ENCODE peak calls at places on chromosomes 12 and 14, in four cellular contexts. O is fibroblast of the aortic adventitia; X is NCI-H1694; W is CD8-positive, alpha-beta memory T cell. I is an unnamed sample.

GRCh38 chr14:82602794-82603193 is 1069.1 kb upstream of the SEL1L start:
- DNase-seq in X (no peak), W (no peak), O (no peak), I (no peak)

GRCh38 chr12:31647106-31647505 is 12.4 kb upstream of the ETFBKMT start:
- DNase-seq in O (no peak), X (no peak), W (no peak), I (no peak)

GRCh38 chr14:78029471-78030372 is 140.5 kb upstream of the NRXN3 start:
- DNase-seq in O (peak; percentile 8), X (no peak), W (no peak), I (no peak)

GRCh38 chr12:94545937-94546771 is 86.5 kb upstream of the CEP83 start:
- DNase-seq in W (no peak), X (peak; percentile 24), O (peak; percentile 81), I (no peak)

GRCh38 chr14:53183611-53184010 is 30.5 kb upstream of the DDHD1 start:
- DNase-seq in X (no peak), W (no peak), O (peak; percentile 9), I (no peak)

GRCh38 chr12:119118625-119119024 is 60.1 kb upstream of the HSPB8 start:
- DNase-seq in O (no peak), W (no peak), X (no peak), I (no peak)

GRCh38 chr14:31319701-31320100 is 100.6 kb downstream of the HEATR5A start:
- DNase-seq in W (no peak), X (no peak), O (no peak), I (no peak)

GRCh38 chr12:65525501-65526141 is 247.1 kb downstream of the MSRB3 start:
- DNase-seq in O (peak; percentile 85), X (no peak), W (no peak), I (no peak)

GRCh38 chr14:71698698-71699097 is 233.5 kb upstream of the RGS6 start:
- DNase-seq in W (no peak), O (no peak), X (no peak), I (no peak)

GRCh38 chr12:20367731-20368652 is at the start of gene PDE3A:
- DNase-seq in O (peak; percentile 79), W (no peak), X (no peak), I (peak; percentile 69)

GRCh38 chr14:51648296-51648695 is 3.4 kb upstream of the FRMD6 start:
- DNase-seq in X (no peak), O (no peak), W (no peak), I (no peak)

GRCh38 chr12:117685115-117685926 is 283.5 kb downstream of the KSR2 start:
- DNase-seq in X (no peak), O (no peak), W (no peak), I (no peak)

GRCh38 chr12:57694459-57695019 is 607 bp downstream of the OS9 start:
- DNase-seq in O (no peak), X (peak; percentile 3), W (no peak), I (no peak)

GRCh38 chr12:60539592-60539991 is 943.8 kb downstream of the SLC16A7 start:
- DNase-seq in X (no peak), W (no peak), O (no peak), I (no peak)

GRCh38 chr12:51118706-51119105 is 35.3 kb upstream of the CSRNP2 start:
- DNase-seq in W (no peak), X (no peak), O (peak; percentile 33), I (no peak)

GRCh38 chr12:85076688-85077430 is 40.7 kb downstream of the LRRIQ1 start:
- DNase-seq in O (peak; percentile 95), W (no peak), X (peak; percentile 5), I (no peak)

GRCh38 chr12:123998344-123998941 is 25.4 kb downstream of the ZNF664 start:
- DNase-seq in W (no peak), O (no peak), X (no peak), I (no peak)

GRCh38 chr12:105561981-105562726 is 231.7 kb downstream of the C12orf75 start:
- DNase-seq in O (peak; percentile 86), X (no peak), W (no peak), I (no peak)

GRCh38 chr12:28601659-28602058 is 411.4 kb downstream of the CCDC91 start:
- DNase-seq in X (no peak), O (no peak), W (no peak), I (no peak)

GRCh38 chr14:79248771-79249170 is 962.5 kb downstream of the DIO2 start:
- DNase-seq in X (no peak), W (no peak), O (no peak), I (no peak)

GRCh38 chr14:64147126-64147790 is 146.9 kb downstream of the ESR2 start:
- DNase-seq in O (no peak), W (no peak), X (no peak), I (no peak)

GRCh38 chr14:74804219-74804825 is 41.2 kb downstream of the YLPM1 start:
- DNase-seq in W (peak; percentile 48), O (peak; percentile 72), X (no peak), I (no peak)

GRCh38 chr12:93673084-93673483 is 4.1 kb upstream of the CRADD start:
- DNase-seq in O (no peak), X (no peak), W (no peak), I (no peak)

GRCh38 chr12:85805654-85806053 is 30.6 kb downstream of the RASSF9 start:
- DNase-seq in O (peak; percentile 76), W (no peak), X (no peak), I (no peak)

GRCh38 chr12:51307655-51308593 is 16.1 kb downstream of the BIN2 start:
- DNase-seq in W (no peak), O (peak; percentile 92), X (no peak), I (no peak)

GRCh38 chr14:22996823-22997301 is 13.1 kb downstream of the C14orf93 start:
- DNase-seq in O (no peak), X (peak; percentile 47), W (no peak), I (no peak)

GRCh38 chr12:95624544-95624943 is 73.3 kb upstream of the USP44 start:
- DNase-seq in W (no peak), O (peak; percentile 42), X (no peak), I (no peak)

GRCh38 chr14:40240456-40240855 is 808.2 kb upstream of the FBXO33 start:
- DNase-seq in W (no peak), X (no peak), O (no peak), I (no peak)

GRCh38 chr12:32253154-32253795 is 146.1 kb upstream of the FGD4 start:
- DNase-seq in O (peak; percentile 20), X (no peak), W (no peak), I (no peak)

GRCh38 chr12:60172266-60172665 is 576.4 kb downstream of the SLC16A7 start:
- DNase-seq in W (no peak), X (no peak), O (peak; percentile 64), I (no peak)

GRCh38 chr12:14238224-14238792 is 127.2 kb upstream of the ATF7IP start:
- DNase-seq in X (peak; percentile 35), W (no peak), O (peak; percentile 75), I (no peak)

GRCh38 chr12:5783274-5783920 is 161.7 kb downstream of the ANO2 start:
- DNase-seq in W (no peak), O (no peak), X (no peak), I (no peak)

GRCh38 chr12:123085730-123086487 is 65.0 kb downstream of the PITPNM2 start:
- DNase-seq in W (no peak), O (no peak), X (peak; percentile 13), I (peak; percentile 86)

GRCh38 chr12:119229205-119229604 is 50.5 kb downstream of the HSPB8 start:
- DNase-seq in W (no peak), X (no peak), O (no peak), I (no peak)